ENCODE peak calls at places on chromosomes 1 and 21, in nine cellular contexts. D is T-helper 1 cell; L is GM23248; K is NCI-H1694; Z is uterus; C is H9; F is heart right ventricle; I is AG08395; E is effector memory CD8-positive, alpha-beta T cell. J is an unnamed sample.

GRCh38 chr21:42006765-42007164 is 3.4 kb downstream of the ZBTB21 start:
- DNase-seq in I (no peak), L (peak), E (no peak), D (no peak), F (no peak), Z (no peak), C (no peak), K (no peak), J (no peak)

GRCh38 chr1:4653796-4654715 is at the start of gene AJAP1:
- DNase-seq in I (no peak), L (no peak), E (no peak), C (peak), K (peak), F (no peak), Z (no peak), D (no peak), J (no peak)

GRCh38 chr1:219837274-219837993 is 90.9 kb downstream of the SLC30A10 start:
- DNase-seq in L (peak), Z (no peak), C (no peak), K (peak), D (no peak), E (no peak), F (no peak), I (peak), J (peak)

GRCh38 chr21:39799178-39799577 is 54.2 kb downstream of the IGSF5 start:
- DNase-seq in L (no peak), I (no peak), D (no peak), F (peak), C (no peak), K (no peak), Z (no peak), E (no peak), J (no peak)

GRCh38 chr1:24905355-24905978 is 24.6 kb downstream of the RUNX3 start:
- DNase-seq in I (no peak), K (no peak), E (peak), F (no peak), Z (peak), D (no peak), C (peak), L (no peak), J (no peak)

GRCh38 chr21:29384608-29385359 is 86.1 kb downstream of the BACH1 start:
- DNase-seq in K (no peak), L (no peak), C (no peak), D (no peak), I (no peak), Z (no peak), F (no peak), E (no peak), J (no peak)

GRCh38 chr1:230171337-230172015 is 104.4 kb downstream of the GALNT2 start:
- DNase-seq in F (no peak), K (peak), E (no peak), D (no peak), L (peak), I (peak), C (peak), Z (no peak), J (no peak)

GRCh38 chr1:202319381-202320080 is 22.2 kb downstream of the UBE2T start:
- DNase-seq in C (no peak), K (no peak), Z (no peak), I (no peak), E (no peak), L (no peak), D (no peak), F (no peak), J (no peak)

GRCh38 chr21:30831194-30831765 is 1.7 kb upstream of the KRTAP7-1 start:
- DNase-seq in K (peak), F (no peak), C (peak), D (no peak), L (peak), Z (no peak), I (no peak), E (peak), J (no peak)

GRCh38 chr1:217418241-217418840 is 212.5 kb downstream of the GPATCH2 start:
- DNase-seq in E (no peak), D (no peak), C (no peak), F (no peak), L (no peak), I (no peak), Z (no peak), K (no peak), J (no peak)

GRCh38 chr1:239909894-239910293 is 181.8 kb upstream of the FMN2 start:
- DNase-seq in D (no peak), F (no peak), E (no peak), L (peak), I (peak), Z (no peak), C (no peak), K (no peak), J (peak)

GRCh38 chr21:42850866-42851391 is 28.4 kb downstream of the WDR4 start:
- DNase-seq in E (peak), Z (no peak), C (peak), I (peak), L (peak), D (no peak), F (no peak), K (no peak), J (no peak)

GRCh38 chr1:177928194-177928593 is 41.7 kb downstream of the SEC16B start:
- DNase-seq in I (no peak), F (no peak), C (no peak), K (no peak), E (no peak), L (peak), Z (no peak), D (no peak), J (no peak)

GRCh38 chr1:185654199-185654951 is 79.8 kb upstream of the HMCN1 start:
- DNase-seq in D (no peak), L (no peak), E (no peak), Z (no peak), C (no peak), F (no peak), K (no peak), I (no peak), J (no peak)

GRCh38 chr1:11156958-11157357 is 32.2 kb upstream of the ANGPTL7 start:
- DNase-seq in D (no peak), E (no peak), I (no peak), L (no peak), Z (no peak), C (no peak), F (no peak), K (no peak), J (no peak)

GRCh38 chr1:26686795-26687194 is 9.0 kb upstream of the ARID1A start:
- DNase-seq in F (no peak), L (no peak), K (no peak), E (no peak), D (no peak), C (no peak), Z (no peak), I (no peak), J (no peak)

GRCh38 chr1:18951818-18952391 is 4.6 kb downstream of the IFFO2 start:
- DNase-seq in D (peak), K (no peak), E (peak), L (no peak), F (no peak), C (no peak), Z (no peak), I (no peak), J (no peak)

GRCh38 chr1:941588-942383 is 17.3 kb downstream of the NOC2L start:
- DNase-seq in F (peak), E (no peak), I (peak), K (no peak), D (no peak), C (peak), Z (peak), L (peak), J (peak)

GRCh38 chr1:15610167-15610566 is 7.1 kb upstream of the DDI2 start:
- DNase-seq in D (no peak), C (no peak), L (no peak), K (no peak), I (no peak), F (no peak), E (no peak), Z (no peak), J (no peak)

GRCh38 chr1:227952374-227953021 is 4.8 kb upstream of the WNT9A start:
- DNase-seq in C (no peak), I (no peak), D (no peak), K (no peak), F (no peak), Z (no peak), E (no peak), L (no peak), J (no peak)

GRCh38 chr1:218748071-218748470 is 402.9 kb downstream of the TGFB2 start:
- DNase-seq in L (peak), E (no peak), Z (no peak), C (no peak), K (no peak), I (no peak), F (no peak), D (no peak), J (no peak)

GRCh38 chr1:47433453-47434050 is 4.3 kb upstream of the FOXD2 start:
- DNase-seq in K (no peak), F (no peak), E (no peak), I (no peak), D (no peak), L (no peak), Z (no peak), C (no peak), J (no peak)

GRCh38 chr1:154220970-154221814 is 437 bp downstream of the UBAP2L start:
- DNase-seq in F (peak), K (no peak), D (peak), E (peak), L (peak), C (peak), Z (peak), I (peak), J (no peak)

GRCh38 chr21:29237110-29238051 is 61.3 kb upstream of the BACH1 start:
- DNase-seq in I (peak), F (no peak), D (no peak), E (no peak), C (no peak), L (peak), K (no peak), Z (peak), J (no peak)

GRCh38 chr1:218546314-218546713 is 201.2 kb downstream of the TGFB2 start:
- DNase-seq in E (no peak), Z (no peak), D (no peak), I (peak), K (no peak), C (no peak), L (peak), F (no peak), J (no peak)

GRCh38 chr1:235100124-235100801 is 28.4 kb downstream of the TOMM20 start:
- DNase-seq in D (no peak), C (peak), I (no peak), F (no peak), L (no peak), E (no peak), K (no peak), Z (no peak), J (no peak)

GRCh38 chr21:39673736-39674135 is 61.0 kb downstream of the B3GALT5 start:
- DNase-seq in I (no peak), L (no peak), C (no peak), F (no peak), E (no peak), K (no peak), Z (no peak), D (no peak), J (no peak)

GRCh38 chr1:36622741-36623648 is 140.3 kb upstream of the CSF3R start:
- DNase-seq in F (no peak), I (no peak), Z (no peak), D (no peak), E (no peak), K (no peak), C (no peak), L (no peak), J (no peak)

GRCh38 chr1:9652379-9653194 is 1.1 kb downstream of the PIK3CD start:
- DNase-seq in D (peak), F (peak), L (peak), I (peak), E (peak), K (no peak), C (no peak), Z (no peak), J (no peak)

GRCh38 chr21:43608664-43609063 is 50.6 kb downstream of the HSF2BP start:
- DNase-seq in K (no peak), C (no peak), I (no peak), D (no peak), L (no peak), Z (no peak), E (no peak), F (no peak), J (no peak)

GRCh38 chr1:8185400-8185799 is 132.5 kb upstream of the SLC45A1 start:
- DNase-seq in K (no peak), L (no peak), C (no peak), F (no peak), Z (no peak), D (no peak), E (no peak), I (no peak), J (no peak)

GRCh38 chr1:15623435-15623834 is 6.2 kb downstream of the DDI2 start:
- DNase-seq in F (no peak), E (no peak), I (no peak), L (no peak), C (no peak), K (no peak), D (no peak), Z (no peak), J (no peak)

GRCh38 chr1:226638001-226638601 is 89.5 kb downstream of the STUM start:
- DNase-seq in F (no peak), K (peak), L (no peak), E (no peak), D (no peak), I (no peak), C (no peak), Z (peak), J (no peak)

GRCh38 chr1:93559045-93559444 is 111.1 kb downstream of the FNBP1L start:
- DNase-seq in I (no peak), E (no peak), Z (no peak), L (no peak), C (no peak), F (no peak), D (no peak), K (no peak), J (no peak)